ENCODE peak calls at places on chromosomes 1 and 21, in ten cellular contexts. C is aorta; T is naive thymus-derived CD4-positive, alpha-beta T cell; P is hepatocyte; M is heart left ventricle; Q is right cardiac atrium; J is stomach; Z is left ventricle myocardium inferior; A is CD8-positive, alpha-beta memory T cell; K is tibial nerve. X is an unnamed sample. For H3K4me1, the result is how much of the 10 kb centered on the place peaks cover.

GRCh38 chr1:103467100-103467499 is 58.4 kb upstream of the RNPC3 start:
- DNase-seq in C (no peak), T (no peak), P (no peak), M (no peak), Q (no peak), J (no peak), Z (no peak), A (no peak), K (no peak), X (no peak)

GRCh38 chr1:87786861-87787548 is 458.3 kb downstream of the LMO4 start:
- DNase-seq in C (no peak), T (no peak), P (peak), M (no peak), Q (no peak), J (no peak), Z (no peak), A (no peak), K (no peak), X (no peak)

GRCh38 chr1:76147917-76148316 is 73.4 kb downstream of the ST6GALNAC3 start:
- DNase-seq in C (no peak), T (no peak), P (no peak), M (no peak), Q (no peak), J (no peak), Z (no peak), A (no peak), K (no peak), X (no peak)

GRCh38 chr1:56797079-56797685 is 22.0 kb downstream of the FYB2 start:
- DNase-seq in C (no peak), T (no peak), P (no peak), M (peak), Q (peak), J (no peak), Z (peak), A (no peak), K (no peak), X (no peak)

GRCh38 chr1:115064461-115064860 is 24.8 kb downstream of the TSPAN2 start:
- DNase-seq in C (no peak), T (no peak), P (no peak), M (no peak), Q (no peak), J (no peak), Z (no peak), A (no peak), K (no peak), X (no peak)

GRCh38 chr1:97901017-97901658 is 19.7 kb downstream of the DPYD start:
- DNase-seq in C (no peak), T (peak), P (no peak), M (no peak), Q (no peak), J (no peak), Z (no peak), A (no peak), K (no peak), X (no peak)

GRCh38 chr1:227621211-227621610 is 57.9 kb downstream of the ZNF678 start:
- DNase-seq in C (no peak), T (no peak), P (no peak), M (no peak), Q (no peak), J (no peak), Z (no peak), A (no peak), K (no peak), X (no peak)

GRCh38 chr1:39132505-39133339 is 71.8 kb upstream of the MACF1 start:
- DNase-seq in C (peak), T (no peak), P (peak), M (peak), Q (peak), J (peak), Z (peak), A (no peak), K (no peak), X (no peak)

GRCh38 chr1:222140206-222140605 is 398.3 kb upstream of the DUSP10 start:
- DNase-seq in C (no peak), T (no peak), P (no peak), M (no peak), Q (no peak), J (no peak), Z (no peak), A (no peak), K (no peak), X (no peak)

GRCh38 chr21:34569381-34569979 is 45.4 kb downstream of the RCAN1 start:
- DNase-seq in C (no peak), T (no peak), P (no peak), M (no peak), Q (no peak), J (no peak), Z (no peak), A (no peak), K (no peak), X (no peak)

GRCh38 chr1:113940365-113941244 is 11.5 kb downstream of the HIPK1 start:
- DNase-seq in C (no peak), T (peak), P (no peak), M (no peak), Q (peak), J (no peak), Z (no peak), A (peak), K (no peak), X (peak)

GRCh38 chr1:231751624-231751897 is 125.0 kb downstream of the DISC1 start:
- DNase-seq in C (no peak), T (no peak), P (no peak), M (no peak), Q (no peak), J (no peak), Z (no peak), A (no peak), K (no peak), X (no peak)

GRCh38 chr1:83626603-83627002 is 372.3 kb downstream of the TTLL7 start:
- DNase-seq in C (no peak), T (no peak), P (no peak), M (no peak), Q (no peak), J (no peak), Z (no peak), A (no peak), K (no peak), X (no peak)

GRCh38 chr1:43373034-43373940 is 5.5 kb upstream of the ELOVL1 start:
- DNase-seq in C (no peak), T (no peak), P (peak), M (peak), Q (no peak), J (no peak), Z (peak), A (no peak), K (no peak), X (no peak)

GRCh38 chr1:29903767-29904166 is 667.4 kb downstream of the PTPRU start:
- DNase-seq in C (no peak), T (no peak), P (peak), M (no peak), Q (no peak), J (no peak), Z (no peak), A (no peak), K (no peak), X (no peak)

GRCh38 chr1:209707308-209707707 is 2.7 kb downstream of the HSD11B1 start:
- DNase-seq in C (no peak), T (no peak), P (no peak), M (no peak), Q (no peak), J (no peak), Z (no peak), A (no peak), K (no peak), X (no peak)

GRCh38 chr1:59146651-59147358 is 150.1 kb upstream of the FGGY start:
- DNase-seq in C (peak), T (peak), P (peak), M (peak), Q (peak), J (peak), Z (peak), A (peak), K (peak), X (peak)

GRCh38 chr1:117644696-117645311 is 39.0 kb downstream of the TENT5C start:
- DNase-seq in C (no peak), T (no peak), P (no peak), M (no peak), Q (no peak), J (no peak), Z (no peak), A (no peak), K (no peak), X (no peak)

GRCh38 chr1:201335901-201336300 is 41.6 kb downstream of the TNNT2 start:
- DNase-seq in C (peak), T (no peak), P (no peak), M (no peak), Q (no peak), J (no peak), Z (no peak), A (no peak), K (no peak), X (no peak)

GRCh38 chr1:30707412-30708360 is 15.7 kb downstream of the MATN1 start:
- DNase-seq in C (peak), T (peak), P (peak), M (peak), Q (peak), J (peak), Z (peak), A (peak), K (peak), X (peak)

GRCh38 chr1:151980287-151981177 is 13.1 kb downstream of the S100A10 start:
- DNase-seq in C (peak), T (no peak), P (peak), M (peak), Q (peak), J (no peak), Z (peak), A (no peak), K (peak), X (no peak)

GRCh38 chr1:31739281-31739853 is 24.8 kb downstream of the ADGRB2 start:
- DNase-seq in C (no peak), T (no peak), P (peak), M (no peak), Q (peak), J (no peak), Z (no peak), A (no peak), K (no peak), X (peak)

GRCh38 chr1:112841825-112842224 is 114.2 kb downstream of the SLC16A1 start:
- DNase-seq in C (no peak), T (no peak), P (no peak), M (no peak), Q (no peak), J (no peak), Z (no peak), A (no peak), K (no peak), X (no peak)

GRCh38 chr1:156707486-156708244 is 2.3 kb upstream of the CRABP2 start:
- DNase-seq in C (no peak), T (no peak), P (no peak), M (no peak), Q (peak), J (no peak), Z (no peak), A (no peak), K (peak), X (no peak)

GRCh38 chr1:178716111-178716510 is 8.9 kb upstream of the RALGPS2 start:
- DNase-seq in C (no peak), T (no peak), P (no peak), M (no peak), Q (no peak), J (no peak), Z (no peak), A (no peak), K (no peak), X (no peak)

GRCh38 chr21:43303240-43304178 is 123.4 kb downstream of the SIK1 start:
- DNase-seq in C (peak), T (no peak), P (no peak), M (peak), Q (peak), J (no peak), Z (peak), A (peak), K (no peak), X (no peak)

GRCh38 chr1:145886811-145887210 is 1.1 kb upstream of the ANKRD35 start:
- DNase-seq in C (no peak), T (no peak), P (no peak), M (no peak), Q (no peak), J (no peak), Z (no peak), A (no peak), K (no peak), X (no peak)

GRCh38 chr1:220680085-220680687 is 10.0 kb upstream of the C1orf115 start:
- DNase-seq in C (no peak), T (peak), P (peak), M (no peak), Q (no peak), J (no peak), Z (no peak), A (no peak), K (no peak), X (no peak)

GRCh38 chr1:156608036-156608674 is 6.9 kb upstream of the GPATCH4 start:
- DNase-seq in C (no peak), T (peak), P (peak), M (peak), Q (no peak), J (peak), Z (no peak), A (peak), K (peak), X (peak)

GRCh38 chr1:27806758-27807157 is 23.8 kb upstream of the PPP1R8 start:
- DNase-seq in C (no peak), T (no peak), P (no peak), M (no peak), Q (no peak), J (no peak), Z (no peak), A (no peak), K (no peak), X (no peak)

GRCh38 chr1:212234431-212235298 is 50.5 kb upstream of the PPP2R5A start:
- DNase-seq in C (peak), T (no peak), P (peak), M (peak), Q (no peak), J (no peak), Z (peak), A (no peak), K (peak), X (no peak)

GRCh38 chr1:43545686-43546387 is 15.2 kb downstream of the PTPRF start:
- DNase-seq in C (peak), T (no peak), P (peak), M (peak), Q (peak), J (peak), Z (no peak), A (no peak), K (peak), X (no peak)

GRCh38 chr1:26081267-26082019 is 14.0 kb upstream of the TRIM63 start:
- DNase-seq in C (no peak), T (no peak), P (no peak), M (peak), Q (peak), J (no peak), Z (peak), A (no peak), K (no peak), X (no peak)

GRCh38 chr1:237684236-237684635 is 206.5 kb downstream of the ZP4 start:
- DNase-seq in C (no peak), T (no peak), P (no peak), M (no peak), Q (no peak), J (no peak), Z (no peak), A (no peak), K (no peak), X (no peak)

GRCh38 chr21:15928196-15928595 is 198.4 kb downstream of the USP25 start:
- DNase-seq in C (no peak), T (no peak), P (no peak), M (no peak), Q (no peak), J (no peak), Z (no peak), A (no peak), K (no peak), X (no peak)

GRCh38 chr1:246492611-246493245 is 14.4 kb downstream of the SMYD3 start:
- DNase-seq in C (no peak), T (peak), P (peak), M (peak), Q (peak), J (peak), Z (peak), A (no peak), K (peak), X (no peak)

DNA sequence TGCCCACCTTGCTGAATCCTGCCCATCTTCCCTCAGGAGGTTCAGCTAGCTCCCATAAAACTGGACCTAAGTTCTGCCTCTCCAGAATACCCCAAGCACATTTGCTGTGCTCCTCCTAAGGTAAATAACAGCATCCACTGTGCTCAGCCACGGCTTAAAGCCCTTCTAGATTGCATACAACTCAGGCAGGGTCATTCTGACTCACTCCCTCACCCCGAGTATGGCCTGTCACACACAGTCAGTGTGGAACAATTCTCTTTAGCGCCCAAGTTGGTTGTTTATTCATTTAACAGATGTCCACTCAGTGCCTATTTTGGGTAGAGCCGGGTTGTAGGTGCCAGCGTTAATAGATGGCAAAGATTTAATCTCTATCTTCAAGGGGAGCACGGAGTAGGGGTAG is 147.5 kb upstream of the EDN2 start:
- DNase-seq in C (no peak), T (no peak), P (no peak), M (no peak), Q (no peak), J (no peak), Z (no peak), A (no peak), K (no peak), X (no peak)
- H3K27ac ChIP-seq in C (no peak), T (no peak), P (no peak), M (no peak), Q (no peak), J (no peak), Z (no peak), A (no peak), K (no peak), X (no peak)

GRCh38 chr21:44984428-44984791 is 44.6 kb downstream of the SLX9 start:
- DNase-seq in C (peak), T (no peak), P (no peak), M (peak), Q (peak), J (no peak), Z (peak), A (peak), K (no peak), X (no peak)
- H3K4me1 ChIP-seq in C (under half), T (under half), P (under half), M (under half), Q (under half), J (under half), Z (under half), A (under half), K (under half), X (under half)

DNA sequence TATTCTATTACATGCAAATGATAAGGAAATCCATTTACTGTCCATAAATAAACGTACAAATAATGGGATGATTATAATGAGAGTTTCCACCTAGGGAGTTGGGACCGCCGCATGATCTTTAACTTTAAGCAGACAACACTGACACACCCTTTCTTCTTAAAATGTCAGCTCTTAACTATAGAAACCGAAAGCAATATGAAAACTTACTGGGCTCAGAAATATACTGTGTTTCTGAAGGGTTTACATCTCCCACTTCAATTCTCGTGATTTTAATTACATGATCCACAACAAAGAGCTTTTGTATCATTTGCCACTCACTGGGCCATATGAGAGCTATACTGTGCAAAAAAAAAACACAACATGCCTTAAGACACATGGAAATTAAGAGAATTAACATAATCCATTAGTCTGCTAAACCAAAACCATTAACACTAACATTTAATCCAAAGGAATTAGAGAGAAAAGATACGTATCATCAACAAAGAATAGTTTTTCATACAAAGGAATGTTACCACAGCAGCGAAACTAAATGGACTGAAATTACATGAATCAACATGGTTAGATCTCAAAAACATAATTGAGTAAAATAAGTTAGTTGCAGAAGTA is 35.0 kb upstream of the RAP1GAP start:
- DNase-seq in C (no peak), T (no peak), P (no peak), M (no peak), Q (no peak), J (no peak), Z (no peak), A (no peak), K (no peak), X (no peak)
- H3K4me3 ChIP-seq in C (no peak), T (no peak), P (no peak), M (no peak), Q (no peak), J (no peak), Z (no peak), A (no peak), K (no peak), X (no peak)

GRCh38 chr1:181769846-181770245 is 286.5 kb downstream of the CACNA1E start:
- DNase-seq in C (no peak), T (no peak), P (no peak), M (no peak), Q (no peak), J (no peak), Z (no peak), A (no peak), K (no peak), X (no peak)
- H3K27ac ChIP-seq in C (no peak), T (no peak), P (no peak), M (no peak), Q (no peak), J (no peak), Z (no peak), A (no peak), K (no peak), X (no peak)